ENCODE peak calls at places on chromosome 11, in six cellular contexts. One of them, this sample, is unnamed.

GRCh38 chr11:27626938-27627586 is 73.2 kb downstream of the BDNF start:
- DNase-seq in tibial artery: no peak
- DNase-seq in tibial nerve: no peak
- DNase-seq in hypothalamus: no peak
- DNase-seq in iPS-NIHi11: no peak
- DNase-seq in stimulated activated naive B cell treated with anti-CD40 and anti-IgM and Interleukin-4, amounts not matched to agents 10 μg/mL and 1 μg/mL and 100 μg/mL, for 72 hours: no peak
- DNase-seq in this sample: no peak

GRCh38 chr11:64842851-64843841 is 1.3 kb downstream of the CDC42BPG start:
- DNase-seq in tibial artery: no peak
- DNase-seq in tibial nerve: no peak
- DNase-seq in hypothalamus: no peak
- DNase-seq in iPS-NIHi11: peak
- DNase-seq in stimulated activated naive B cell treated with anti-CD40 and anti-IgM and Interleukin-4, amounts not matched to agents 10 μg/mL and 1 μg/mL and 100 μg/mL, for 72 hours: no peak
- DNase-seq in this sample: peak

GRCh38 chr11:23923357-23923756 is 573.5 kb upstream of the LUZP2 start:
- DNase-seq in tibial artery: no peak
- DNase-seq in tibial nerve: no peak
- DNase-seq in hypothalamus: no peak
- DNase-seq in iPS-NIHi11: no peak
- DNase-seq in stimulated activated naive B cell treated with anti-CD40 and anti-IgM and Interleukin-4, amounts not matched to agents 10 μg/mL and 1 μg/mL and 100 μg/mL, for 72 hours: no peak
- DNase-seq in this sample: no peak

GRCh38 chr11:62152245-62153086 is 28.7 kb downstream of the INCENP start:
- DNase-seq in tibial artery: peak
- DNase-seq in tibial nerve: no peak
- DNase-seq in hypothalamus: no peak
- DNase-seq in iPS-NIHi11: no peak
- DNase-seq in stimulated activated naive B cell treated with anti-CD40 and anti-IgM and Interleukin-4, amounts not matched to agents 10 μg/mL and 1 μg/mL and 100 μg/mL, for 72 hours: no peak
- DNase-seq in this sample: no peak

GRCh38 chr11:112322173-112322813 is 61.6 kb upstream of the PLET1 start:
- DNase-seq in tibial artery: no peak
- DNase-seq in tibial nerve: no peak
- DNase-seq in hypothalamus: no peak
- DNase-seq in iPS-NIHi11: no peak
- DNase-seq in stimulated activated naive B cell treated with anti-CD40 and anti-IgM and Interleukin-4, amounts not matched to agents 10 μg/mL and 1 μg/mL and 100 μg/mL, for 72 hours: no peak
- DNase-seq in this sample: no peak

GRCh38 chr11:101880208-101880607 is 34.6 kb upstream of the CEP126 start:
- DNase-seq in tibial artery: no peak
- DNase-seq in tibial nerve: no peak
- DNase-seq in hypothalamus: no peak
- DNase-seq in iPS-NIHi11: no peak
- DNase-seq in stimulated activated naive B cell treated with anti-CD40 and anti-IgM and Interleukin-4, amounts not matched to agents 10 μg/mL and 1 μg/mL and 100 μg/mL, for 72 hours: no peak
- DNase-seq in this sample: peak

GRCh38 chr11:76615950-76616349 is 54.6 kb downstream of the LRRC32 start:
- DNase-seq in tibial artery: peak
- DNase-seq in tibial nerve: no peak
- DNase-seq in hypothalamus: no peak
- DNase-seq in iPS-NIHi11: no peak
- DNase-seq in stimulated activated naive B cell treated with anti-CD40 and anti-IgM and Interleukin-4, amounts not matched to agents 10 μg/mL and 1 μg/mL and 100 μg/mL, for 72 hours: no peak
- DNase-seq in this sample: no peak

GRCh38 chr11:32960553-32961164 is 55.0 kb upstream of the DEPDC7 start:
- DNase-seq in tibial artery: no peak
- DNase-seq in tibial nerve: no peak
- DNase-seq in hypothalamus: no peak
- DNase-seq in iPS-NIHi11: no peak
- DNase-seq in stimulated activated naive B cell treated with anti-CD40 and anti-IgM and Interleukin-4, amounts not matched to agents 10 μg/mL and 1 μg/mL and 100 μg/mL, for 72 hours: no peak
- DNase-seq in this sample: peak

GRCh38 chr11:8709002-8709672 is 26.5 kb downstream of the RPL27A start:
- DNase-seq in tibial artery: peak
- DNase-seq in tibial nerve: peak
- DNase-seq in hypothalamus: peak
- DNase-seq in iPS-NIHi11: peak
- DNase-seq in stimulated activated naive B cell treated with anti-CD40 and anti-IgM and Interleukin-4, amounts not matched to agents 10 μg/mL and 1 μg/mL and 100 μg/mL, for 72 hours: no peak
- DNase-seq in this sample: no peak

GRCh38 chr11:71489311-71490043 is 36.5 kb downstream of the NADSYN1 start:
- DNase-seq in tibial artery: no peak
- DNase-seq in tibial nerve: no peak
- DNase-seq in hypothalamus: no peak
- DNase-seq in iPS-NIHi11: no peak
- DNase-seq in stimulated activated naive B cell treated with anti-CD40 and anti-IgM and Interleukin-4, amounts not matched to agents 10 μg/mL and 1 μg/mL and 100 μg/mL, for 72 hours: peak
- DNase-seq in this sample: no peak

GRCh38 chr11:67492801-67493547 is 10.1 kb downstream of the AIP start:
- DNase-seq in tibial artery: no peak
- DNase-seq in tibial nerve: no peak
- DNase-seq in hypothalamus: no peak
- DNase-seq in iPS-NIHi11: peak
- DNase-seq in stimulated activated naive B cell treated with anti-CD40 and anti-IgM and Interleukin-4, amounts not matched to agents 10 μg/mL and 1 μg/mL and 100 μg/mL, for 72 hours: no peak
- DNase-seq in this sample: no peak

GRCh38 chr11:122756417-122756816 is 81.9 kb upstream of the CRTAM start:
- DNase-seq in tibial artery: no peak
- DNase-seq in tibial nerve: peak
- DNase-seq in hypothalamus: no peak
- DNase-seq in iPS-NIHi11: no peak
- DNase-seq in stimulated activated naive B cell treated with anti-CD40 and anti-IgM and Interleukin-4, amounts not matched to agents 10 μg/mL and 1 μg/mL and 100 μg/mL, for 72 hours: peak
- DNase-seq in this sample: no peak

GRCh38 chr11:66012946-66013761 is 1.3 kb downstream of the CST6 start:
- DNase-seq in tibial artery: no peak
- DNase-seq in tibial nerve: no peak
- DNase-seq in hypothalamus: no peak
- DNase-seq in iPS-NIHi11: no peak
- DNase-seq in stimulated activated naive B cell treated with anti-CD40 and anti-IgM and Interleukin-4, amounts not matched to agents 10 μg/mL and 1 μg/mL and 100 μg/mL, for 72 hours: no peak
- DNase-seq in this sample: no peak

GRCh38 chr11:61918251-61919112 is 1.1 kb upstream of the RAB3IL1 start:
- DNase-seq in tibial artery: no peak
- DNase-seq in tibial nerve: no peak
- DNase-seq in hypothalamus: no peak
- DNase-seq in iPS-NIHi11: peak
- DNase-seq in stimulated activated naive B cell treated with anti-CD40 and anti-IgM and Interleukin-4, amounts not matched to agents 10 μg/mL and 1 μg/mL and 100 μg/mL, for 72 hours: no peak
- DNase-seq in this sample: no peak

GRCh38 chr11:78290293-78291176 is 101.8 kb downstream of the USP35 start:
- DNase-seq in tibial artery: no peak
- DNase-seq in tibial nerve: no peak
- DNase-seq in hypothalamus: no peak
- DNase-seq in iPS-NIHi11: no peak
- DNase-seq in stimulated activated naive B cell treated with anti-CD40 and anti-IgM and Interleukin-4, amounts not matched to agents 10 μg/mL and 1 μg/mL and 100 μg/mL, for 72 hours: no peak
- DNase-seq in this sample: no peak